ENCODE peak calls at places on chromosomes 6 and 20, in five cellular contexts. One of them, this sample, is unnamed. For H3K27me3 and H3K4me1, the result is how much of the 10 kb centered on the place peaks cover.

GRCh38 chr6:53048431-53049195 is 16.6 kb upstream of the FBXO9 start:
- DNase-seq in astrocyte: peak
- DNase-seq in upper lobe of right lung: no peak
- DNase-seq in cardiac muscle cell: peak
- DNase-seq in CD8-positive, alpha-beta T cell: no peak
- DNase-seq in this sample: no peak

GRCh38 chr6:155121699-155122098 is 126.6 kb downstream of the TIAM2 start:
- DNase-seq in CD8-positive, alpha-beta T cell: no peak
- DNase-seq in astrocyte: peak
- DNase-seq in upper lobe of right lung: no peak
- DNase-seq in cardiac muscle cell: peak
- DNase-seq in this sample: no peak

GRCh38 chr20:3080939-3081388 is 3.6 kb downstream of the AVP start:
- DNase-seq in CD8-positive, alpha-beta T cell: no peak
- DNase-seq in upper lobe of right lung: no peak
- DNase-seq in cardiac muscle cell: peak
- DNase-seq in astrocyte: no peak
- DNase-seq in this sample: no peak

GRCh38 chr6:31630177-31630934 is 9.8 kb downstream of the PRRC2A start:
- DNase-seq in cardiac muscle cell: no peak
- DNase-seq in astrocyte: no peak
- DNase-seq in upper lobe of right lung: no peak
- DNase-seq in CD8-positive, alpha-beta T cell: no peak
- DNase-seq in this sample: no peak

GRCh38 chr6:99344289-99344688 is 5.2 kb downstream of the FAXC start:
- DNase-seq in astrocyte: peak
- DNase-seq in cardiac muscle cell: peak
- DNase-seq in upper lobe of right lung: no peak
- DNase-seq in CD8-positive, alpha-beta T cell: no peak
- DNase-seq in this sample: no peak

GRCh38 chr6:56759521-56759920 is 116.8 kb upstream of the DST start:
- DNase-seq in astrocyte: no peak
- DNase-seq in CD8-positive, alpha-beta T cell: no peak
- DNase-seq in upper lobe of right lung: no peak
- DNase-seq in cardiac muscle cell: no peak
- DNase-seq in this sample: no peak

GRCh38 chr6:25054469-25054868 is 118.7 kb upstream of the RIPOR2 start:
- DNase-seq in CD8-positive, alpha-beta T cell: no peak
- DNase-seq in astrocyte: peak
- DNase-seq in upper lobe of right lung: no peak
- DNase-seq in cardiac muscle cell: peak
- DNase-seq in this sample: no peak

GRCh38 chr6:6319947-6320811 is at the start of gene F13A1:
- DNase-seq in CD8-positive, alpha-beta T cell: no peak
- DNase-seq in upper lobe of right lung: peak
- DNase-seq in cardiac muscle cell: no peak
- DNase-seq in astrocyte: no peak
- DNase-seq in this sample: no peak

GRCh38 chr20:58461899-58462298 is 53.3 kb downstream of the APCDD1L start:
- DNase-seq in cardiac muscle cell: no peak
- DNase-seq in upper lobe of right lung: no peak
- DNase-seq in astrocyte: peak
- DNase-seq in CD8-positive, alpha-beta T cell: no peak
- DNase-seq in this sample: no peak

GRCh38 chr6:130223508-130223907 is 757 bp upstream of the SAMD3 start:
- DNase-seq in astrocyte: no peak
- DNase-seq in cardiac muscle cell: no peak
- DNase-seq in upper lobe of right lung: no peak
- DNase-seq in CD8-positive, alpha-beta T cell: peak
- DNase-seq in this sample: no peak

GRCh38 chr20:21640556-21640955 is 64.9 kb upstream of the PAX1 start:
- DNase-seq in upper lobe of right lung: no peak
- DNase-seq in astrocyte: no peak
- DNase-seq in cardiac muscle cell: no peak
- DNase-seq in CD8-positive, alpha-beta T cell: no peak
- DNase-seq in this sample: peak

GRCh38 chr6:113786168-113786567 is 71.0 kb upstream of the MARCKS start:
- DNase-seq in cardiac muscle cell: no peak
- DNase-seq in CD8-positive, alpha-beta T cell: no peak
- DNase-seq in upper lobe of right lung: no peak
- DNase-seq in astrocyte: no peak
- DNase-seq in this sample: no peak

GRCh38 chr20:6660441-6660840 is 107.0 kb upstream of the BMP2 start:
- DNase-seq in astrocyte: no peak
- DNase-seq in upper lobe of right lung: peak
- DNase-seq in CD8-positive, alpha-beta T cell: no peak
- DNase-seq in cardiac muscle cell: no peak
- DNase-seq in this sample: no peak

GRCh38 chr6:155377061-155377460 is 62.8 kb upstream of the TFB1M start:
- DNase-seq in cardiac muscle cell: peak
- DNase-seq in CD8-positive, alpha-beta T cell: no peak
- DNase-seq in upper lobe of right lung: no peak
- DNase-seq in astrocyte: peak
- DNase-seq in this sample: no peak

GRCh38 chr20:5608448-5609161 is 141.6 kb upstream of the SHLD1 start:
- DNase-seq in CD8-positive, alpha-beta T cell: no peak
- DNase-seq in upper lobe of right lung: no peak
- DNase-seq in astrocyte: peak
- DNase-seq in cardiac muscle cell: peak
- DNase-seq in this sample: no peak

GRCh38 chr6:114564302-114564933 is 221.6 kb upstream of the HS3ST5 start:
- DNase-seq in CD8-positive, alpha-beta T cell: no peak
- DNase-seq in cardiac muscle cell: no peak
- DNase-seq in astrocyte: no peak
- DNase-seq in upper lobe of right lung: no peak
- DNase-seq in this sample: no peak

GRCh38 chr6:83215131-83216047 is 22.2 kb downstream of the RWDD2A start:
- DNase-seq in upper lobe of right lung: no peak
- DNase-seq in CD8-positive, alpha-beta T cell: peak
- DNase-seq in astrocyte: peak
- DNase-seq in cardiac muscle cell: peak
- DNase-seq in this sample: no peak

GRCh38 chr6:39102024-39102820 is 12.8 kb downstream of the SAYSD1 start:
- DNase-seq in astrocyte: peak
- DNase-seq in CD8-positive, alpha-beta T cell: no peak
- DNase-seq in cardiac muscle cell: peak
- DNase-seq in upper lobe of right lung: peak
- DNase-seq in this sample: peak

GRCh38 chr20:2314759-2315439 is 19.1 kb downstream of the TGM3 start:
- DNase-seq in upper lobe of right lung: no peak
- DNase-seq in CD8-positive, alpha-beta T cell: no peak
- DNase-seq in cardiac muscle cell: peak
- DNase-seq in astrocyte: peak
- DNase-seq in this sample: no peak

GRCh38 chr6:138161434-138162103 is at the start of gene ARFGEF3:
- DNase-seq in cardiac muscle cell: peak
- DNase-seq in upper lobe of right lung: peak
- DNase-seq in CD8-positive, alpha-beta T cell: peak
- DNase-seq in astrocyte: peak
- DNase-seq in this sample: no peak

GRCh38 chr6:85453490-85453889 is 3.6 kb downstream of the NT5E start:
- DNase-seq in upper lobe of right lung: no peak
- DNase-seq in astrocyte: no peak
- DNase-seq in cardiac muscle cell: no peak
- DNase-seq in CD8-positive, alpha-beta T cell: peak
- DNase-seq in this sample: no peak

GRCh38 chr6:49198015-49198414 is 265.0 kb downstream of the MMUT start:
- DNase-seq in CD8-positive, alpha-beta T cell: no peak
- DNase-seq in upper lobe of right lung: no peak
- DNase-seq in astrocyte: no peak
- DNase-seq in cardiac muscle cell: no peak
- DNase-seq in this sample: no peak

GRCh38 chr6:108029226-108029921 is 45.2 kb downstream of the OSTM1 start:
- DNase-seq in cardiac muscle cell: no peak
- DNase-seq in astrocyte: no peak
- DNase-seq in CD8-positive, alpha-beta T cell: no peak
- DNase-seq in upper lobe of right lung: no peak
- DNase-seq in this sample: no peak

GRCh38 chr6:106870069-106870468 is 104.5 kb downstream of the CD24 start:
- DNase-seq in cardiac muscle cell: peak
- DNase-seq in upper lobe of right lung: no peak
- DNase-seq in astrocyte: peak
- DNase-seq in CD8-positive, alpha-beta T cell: no peak
- DNase-seq in this sample: no peak

GRCh38 chr6:153121311-153121710 is 9.8 kb downstream of the RGS17 start:
- DNase-seq in cardiac muscle cell: peak
- DNase-seq in CD8-positive, alpha-beta T cell: no peak
- DNase-seq in astrocyte: no peak
- DNase-seq in upper lobe of right lung: no peak
- DNase-seq in this sample: no peak

GRCh38 chr20:25402583-25402982 is 4.9 kb upstream of the GINS1 start:
- DNase-seq in cardiac muscle cell: no peak
- DNase-seq in CD8-positive, alpha-beta T cell: no peak
- DNase-seq in upper lobe of right lung: no peak
- DNase-seq in astrocyte: no peak
- DNase-seq in this sample: no peak

GRCh38 chr20:25408890-25409289 is 1.4 kb downstream of the GINS1 start:
- DNase-seq in CD8-positive, alpha-beta T cell: no peak
- DNase-seq in cardiac muscle cell: no peak
- DNase-seq in astrocyte: no peak
- DNase-seq in upper lobe of right lung: no peak
- DNase-seq in this sample: no peak

GRCh38 chr20:25407311-25408169 is at the start of gene GINS1:
- DNase-seq in upper lobe of right lung: peak
- DNase-seq in CD8-positive, alpha-beta T cell: peak
- DNase-seq in cardiac muscle cell: peak
- DNase-seq in astrocyte: peak
- DNase-seq in this sample: peak

DNA sequence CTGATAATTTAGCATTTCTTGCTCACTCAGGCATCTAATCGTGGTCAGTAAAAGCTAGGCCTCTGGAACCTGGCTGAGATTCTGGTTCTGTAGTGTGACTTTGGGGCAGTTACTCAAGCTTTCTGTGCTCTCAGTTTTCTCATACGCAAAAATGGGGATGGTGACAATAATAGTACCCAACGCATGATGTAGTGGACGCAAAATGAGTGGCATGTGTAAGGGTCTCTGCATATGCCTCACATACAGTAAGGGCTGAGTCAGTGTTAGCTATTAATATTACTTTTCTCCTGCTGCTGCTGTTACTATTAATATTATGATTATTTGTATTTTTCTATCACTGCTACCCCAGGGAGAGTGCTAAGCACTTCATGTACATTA is 686 bp downstream of the GINS1 start:
- DNase-seq in upper lobe of right lung: no peak
- DNase-seq in astrocyte: no peak
- DNase-seq in cardiac muscle cell: no peak
- DNase-seq in CD8-positive, alpha-beta T cell: no peak
- DNase-seq in this sample: no peak
- H3K4me3 ChIP-seq in upper lobe of right lung: peak
- H3K4me3 ChIP-seq in astrocyte: peak
- H3K4me3 ChIP-seq in cardiac muscle cell: peak
- H3K4me3 ChIP-seq in CD8-positive, alpha-beta T cell: peak
- H3K4me3 ChIP-seq in this sample: peak

GRCh38 chr6:12097791-12098190 is 85.7 kb downstream of the HIVEP1 start:
- DNase-seq in cardiac muscle cell: peak
- DNase-seq in upper lobe of right lung: no peak
- DNase-seq in CD8-positive, alpha-beta T cell: no peak
- DNase-seq in astrocyte: peak
- DNase-seq in this sample: no peak

GRCh38 chr6:12094689-12095088 is 82.6 kb downstream of the HIVEP1 start:
- DNase-seq in cardiac muscle cell: no peak
- DNase-seq in astrocyte: no peak
- DNase-seq in CD8-positive, alpha-beta T cell: no peak
- DNase-seq in upper lobe of right lung: no peak
- DNase-seq in this sample: no peak

GRCh38 chr6:12092762-12093161 is 80.7 kb downstream of the HIVEP1 start:
- DNase-seq in upper lobe of right lung: no peak
- DNase-seq in CD8-positive, alpha-beta T cell: no peak
- DNase-seq in astrocyte: no peak
- DNase-seq in cardiac muscle cell: no peak
- DNase-seq in this sample: no peak

GRCh38 chr6:12099623-12100022 is 87.5 kb downstream of the HIVEP1 start:
- DNase-seq in cardiac muscle cell: no peak
- DNase-seq in upper lobe of right lung: no peak
- DNase-seq in astrocyte: no peak
- DNase-seq in CD8-positive, alpha-beta T cell: no peak
- DNase-seq in this sample: no peak

GRCh38 chr6:12096342-12096741 is 84.2 kb downstream of the HIVEP1 start:
- DNase-seq in CD8-positive, alpha-beta T cell: no peak
- DNase-seq in astrocyte: no peak
- DNase-seq in cardiac muscle cell: no peak
- DNase-seq in upper lobe of right lung: no peak
- DNase-seq in this sample: no peak
- H3K27me3 ChIP-seq in CD8-positive, alpha-beta T cell: under half
- H3K27me3 ChIP-seq in astrocyte: under half
- H3K27me3 ChIP-seq in cardiac muscle cell: under half
- H3K27me3 ChIP-seq in upper lobe of right lung: under half
- H3K27me3 ChIP-seq in this sample: under half

DNA sequence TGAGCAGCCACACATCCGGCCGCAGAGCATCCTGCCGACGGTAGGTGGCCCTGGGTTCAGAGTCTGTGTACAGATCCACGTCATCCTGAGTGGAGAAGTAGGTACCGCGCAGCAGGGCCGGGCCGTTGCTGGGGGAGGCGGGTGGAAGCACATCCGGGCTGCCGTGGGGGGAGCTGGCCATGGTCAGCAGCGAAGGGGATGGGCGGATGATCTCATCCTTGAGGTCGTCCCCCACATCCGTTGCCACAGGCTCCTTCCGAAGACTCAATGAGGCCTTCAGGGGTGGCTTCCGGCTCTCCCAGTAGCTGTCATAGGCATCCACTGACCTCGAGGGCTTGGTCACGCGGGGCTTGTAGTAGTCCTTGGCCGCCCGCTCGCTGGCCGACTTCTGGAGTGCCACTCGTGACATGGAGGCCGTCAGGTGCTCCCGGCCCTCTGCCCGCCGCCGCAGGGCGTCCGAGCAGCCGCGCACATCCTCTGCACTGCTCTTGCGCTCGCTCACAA is 9.2 kb downstream of the SPATA2 start:
- DNase-seq in cardiac muscle cell: no peak
- DNase-seq in CD8-positive, alpha-beta T cell: no peak
- DNase-seq in upper lobe of right lung: peak
- DNase-seq in astrocyte: no peak
- DNase-seq in this sample: no peak
- H3K4me1 ChIP-seq in cardiac muscle cell: under half
- H3K4me1 ChIP-seq in CD8-positive, alpha-beta T cell: under half
- H3K4me1 ChIP-seq in upper lobe of right lung: under half
- H3K4me1 ChIP-seq in astrocyte: under half
- H3K4me1 ChIP-seq in this sample: under half

GRCh38 chr6:165646484-165646883 is 16.6 kb downstream of the PDE10A start:
- DNase-seq in astrocyte: no peak
- DNase-seq in upper lobe of right lung: no peak
- DNase-seq in cardiac muscle cell: no peak
- DNase-seq in CD8-positive, alpha-beta T cell: no peak
- DNase-seq in this sample: no peak

GRCh38 chr6:165647041-165647440 is 16.0 kb downstream of the PDE10A start:
- DNase-seq in CD8-positive, alpha-beta T cell: no peak
- DNase-seq in upper lobe of right lung: no peak
- DNase-seq in cardiac muscle cell: no peak
- DNase-seq in astrocyte: no peak
- DNase-seq in this sample: no peak

GRCh38 chr6:165645919-165646318 is 17.1 kb downstream of the PDE10A start:
- DNase-seq in cardiac muscle cell: no peak
- DNase-seq in upper lobe of right lung: no peak
- DNase-seq in astrocyte: no peak
- DNase-seq in CD8-positive, alpha-beta T cell: no peak
- DNase-seq in this sample: no peak

GRCh38 chr6:165649701-165650137 is 13.3 kb downstream of the PDE10A start:
- DNase-seq in upper lobe of right lung: no peak
- DNase-seq in CD8-positive, alpha-beta T cell: no peak
- DNase-seq in cardiac muscle cell: peak
- DNase-seq in astrocyte: peak
- DNase-seq in this sample: no peak

GRCh38 chr6:165649152-165649551 is 13.9 kb downstream of the PDE10A start:
- DNase-seq in CD8-positive, alpha-beta T cell: no peak
- DNase-seq in astrocyte: no peak
- DNase-seq in upper lobe of right lung: no peak
- DNase-seq in cardiac muscle cell: no peak
- DNase-seq in this sample: no peak
- H3K4me3 ChIP-seq in CD8-positive, alpha-beta T cell: no peak
- H3K4me3 ChIP-seq in astrocyte: no peak
- H3K4me3 ChIP-seq in upper lobe of right lung: no peak
- H3K4me3 ChIP-seq in cardiac muscle cell: no peak
- H3K4me3 ChIP-seq in this sample: no peak

This sample was measured in iPS DF 6.9.